ENCODE peak calls at places on chromosomes 5 and 9, in five cellular contexts. O is HCT116, Q is spleen, F is AG10803, B is coronary artery. D is an unnamed sample.
A peak's percentile ranks its signal among the peaks of the same experiment; 100 is the strongest.

GRCh38 chr5:130720355-130720754 is 444.7 kb downstream of the HINT1 start:
- DNase-seq in O (peak; percentile 45), Q (no peak), F (peak; percentile 5), B (no peak), D (no peak)

GRCh38 chr9:129664664-129665007 is 811 bp upstream of the PRRX2 start:
- DNase-seq in O (no peak), Q (no peak), F (no peak), B (no peak), D (no peak)

GRCh38 chr9:16869140-16869903 is 1.1 kb downstream of the BNC2 start:
- DNase-seq in O (no peak), Q (no peak), F (no peak), B (no peak), D (no peak)

GRCh38 chr9:123176230-123176629 is 92.2 kb downstream of the STRBP start:
- DNase-seq in O (no peak), Q (no peak), F (peak; percentile 11), B (no peak), D (no peak)

GRCh38 chr9:9399982-9400381 is 1212.8 kb downstream of the PTPRD start:
- DNase-seq in O (no peak), Q (no peak), F (no peak), B (no peak), D (no peak)

GRCh38 chr5:114305402-114306207 is 56.3 kb upstream of the KCNN2 start:
- DNase-seq in O (no peak), Q (no peak), F (peak; percentile 2), B (no peak), D (no peak)

GRCh38 chr9:122087406-122088200 is 5.5 kb downstream of the TTLL11 start:
- DNase-seq in O (no peak), Q (no peak), F (peak; percentile 78), B (no peak), D (no peak)

GRCh38 chr5:10367586-10367985 is 14.1 kb downstream of the MARCHF6 start:
- DNase-seq in O (no peak), Q (no peak), F (peak; percentile 68), B (no peak), D (no peak)

GRCh38 chr5:141848771-141849370 is 29.3 kb downstream of the PCDH1 start:
- DNase-seq in O (no peak), Q (no peak), F (peak; percentile 28), B (peak; percentile 80), D (no peak)

GRCh38 chr5:96629774-96630173 is 32.4 kb upstream of the CAST start:
- DNase-seq in O (peak; percentile 22), Q (no peak), F (peak; percentile 91), B (no peak), D (no peak)

GRCh38 chr9:101586651-101587050 is 8.1 kb downstream of the PPP3R2 start:
- DNase-seq in O (no peak), Q (no peak), F (no peak), B (no peak), D (no peak)

GRCh38 chr9:115165233-115165632 is 47.3 kb upstream of the TNC start:
- DNase-seq in O (no peak), Q (no peak), F (no peak), B (no peak), D (no peak)

GRCh38 chr5:113119271-113119924 is 142.8 kb downstream of the DCP2 start:
- DNase-seq in O (no peak), Q (no peak), F (peak; percentile 9), B (no peak), D (no peak)

GRCh38 chr5:172104021-172104420 is 84.0 kb downstream of the STK10 start:
- DNase-seq in O (no peak), Q (peak; percentile 76), F (no peak), B (no peak), D (no peak)

DNA sequence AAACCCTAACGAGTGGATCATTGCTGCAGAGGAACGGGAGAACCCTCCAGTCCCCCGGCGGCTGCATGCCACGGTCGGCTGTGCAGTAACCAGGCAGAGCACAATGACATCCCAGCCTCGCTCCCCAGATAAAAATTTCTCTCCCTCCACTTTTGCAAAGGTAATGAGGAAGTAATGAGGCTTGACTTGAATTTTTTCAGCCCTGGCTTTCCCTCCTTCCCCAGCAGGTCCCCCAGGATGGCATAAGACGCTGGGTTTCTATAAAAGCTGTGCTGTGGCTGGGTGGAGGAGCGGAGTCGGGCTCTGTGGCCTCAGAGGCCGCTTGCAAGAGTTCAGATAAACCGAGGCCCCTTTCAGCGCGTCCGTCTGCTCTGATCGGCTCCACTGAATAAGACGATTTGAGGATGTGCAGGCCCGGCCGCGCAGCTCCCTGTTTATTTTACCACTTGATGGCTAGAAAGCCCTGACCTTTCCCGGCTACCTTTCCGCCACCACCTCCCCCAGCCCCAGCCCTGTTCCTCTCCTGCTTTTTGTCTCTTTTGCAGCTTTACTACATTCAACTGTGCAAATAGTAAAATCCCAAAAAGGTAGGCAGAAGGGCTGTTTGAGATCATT is 351.9 kb upstream of the IRX2 start:
- DNase-seq in O (no peak), Q (peak; percentile 49), F (no peak), B (no peak), D (no peak)
- TF ChIP-seq CTCF in O (no peak), Q (no peak), F (no peak), B (no peak), D (no peak)

GRCh38 chr5:116025831-116026230 is 6.4 kb upstream of the ARL14EPL start:
- DNase-seq in O (no peak), Q (no peak), F (no peak), B (no peak), D (no peak)

DNA sequence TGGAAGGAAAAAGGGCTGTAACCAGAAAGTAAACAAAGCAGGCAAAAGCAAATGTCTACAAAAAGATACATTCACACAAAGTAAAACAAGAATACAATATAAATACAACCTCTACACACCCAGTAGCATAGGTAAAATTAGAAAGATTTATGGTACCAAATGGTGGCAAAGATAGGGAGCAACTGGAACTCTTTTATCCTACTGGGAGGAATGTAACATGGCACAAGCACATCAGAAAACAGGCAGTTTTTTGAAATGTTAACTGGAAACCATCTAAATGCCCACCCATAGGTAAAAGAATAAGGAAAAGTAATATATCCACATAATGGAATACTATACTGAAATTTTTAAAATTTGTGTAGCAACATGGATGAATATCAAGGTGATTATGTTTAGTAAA is 8.7 kb upstream of the ARL14EPL start:
- DNase-seq in O (no peak), Q (no peak), F (no peak), B (no peak), D (no peak)
- TF ChIP-seq CTCF in O (peak; percentile 33), Q (no peak), F (peak; percentile 35), B (no peak), D (no peak)

DNA sequence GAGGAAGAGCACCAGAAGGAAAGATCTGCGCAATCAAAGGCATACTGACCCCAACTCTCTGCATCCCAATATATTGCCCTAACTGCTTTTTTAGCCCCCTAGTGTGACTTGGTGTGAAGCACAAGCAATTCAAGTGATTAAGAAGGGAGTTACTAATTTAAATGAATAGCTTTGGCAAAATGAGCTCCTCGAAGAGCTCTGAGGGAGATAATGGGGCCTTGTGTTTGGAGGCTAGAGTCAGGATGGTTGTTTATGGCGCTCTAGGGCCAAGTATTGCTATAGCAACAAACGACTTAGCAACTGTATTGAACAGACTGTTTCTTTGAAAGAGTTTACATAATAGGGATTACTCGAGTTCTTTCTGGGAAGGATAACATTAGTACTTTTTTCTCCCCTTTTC is 11.5 kb upstream of the C5orf58 start:
- DNase-seq in O (no peak), Q (no peak), F (peak; percentile 35), B (no peak), D (no peak)
- TF ChIP-seq CTCF in O (peak; percentile 17), Q (no peak), F (peak; percentile 20), B (no peak), D (no peak)

GRCh38 chr5:23303433-23303832 is 204.0 kb upstream of the PRDM9 start:
- DNase-seq in O (no peak), Q (no peak), F (no peak), B (no peak), D (no peak)
- TF ChIP-seq CTCF in O (no peak), Q (no peak), F (no peak), B (no peak), D (no peak)

GRCh38 chr9:2195211-2195610 is 180.1 kb downstream of the SMARCA2 start:
- DNase-seq in O (no peak), Q (no peak), F (no peak), B (no peak), D (no peak)

GRCh38 chr9:2198956-2199635 is 183.9 kb downstream of the SMARCA2 start:
- DNase-seq in O (no peak), Q (no peak), F (no peak), B (no peak), D (no peak)

GRCh38 chr9:2192356-2192979 is 177.3 kb downstream of the SMARCA2 start:
- DNase-seq in O (no peak), Q (no peak), F (no peak), B (no peak), D (no peak)

DNA sequence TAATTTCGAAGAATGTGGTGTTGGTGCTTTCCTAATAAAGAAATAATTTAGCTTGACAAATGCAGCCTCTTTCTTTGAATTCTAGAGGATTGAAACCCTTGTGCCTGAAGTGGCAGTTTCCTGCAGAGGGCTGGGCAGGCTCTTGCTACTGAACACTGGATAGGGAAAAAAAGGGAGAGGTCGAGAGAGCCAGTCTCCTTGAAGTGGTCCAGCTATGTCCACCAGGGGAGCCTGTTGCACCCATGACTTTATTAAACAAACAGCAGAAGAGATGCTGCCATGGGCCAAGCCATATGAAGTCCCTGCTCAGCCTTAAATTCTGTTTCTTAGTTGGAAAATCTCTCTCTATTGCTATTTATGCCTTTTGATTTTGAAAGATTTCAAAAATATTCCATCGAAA is 178.4 kb downstream of the SMARCA2 start:
- DNase-seq in O (no peak), Q (no peak), F (no peak), B (no peak), D (no peak)
- TF ChIP-seq CTCF in O (peak; percentile 18), Q (no peak), F (no peak), B (no peak), D (no peak)

GRCh38 chr5:35436441-35437057 is 181.1 kb upstream of the SPEF2 start:
- DNase-seq in O (peak; percentile 13), Q (no peak), F (peak; percentile 38), B (no peak), D (no peak)
- TF ChIP-seq CTCF in O (peak; percentile 53), Q (no peak), F (peak; percentile 69), B (peak; percentile 27), D (peak; percentile 49)

GRCh38 chr5:150486402-150487198 is 21.3 kb upstream of the NDST1 start:
- DNase-seq in O (peak; percentile 46), Q (peak; percentile 89), F (peak; percentile 63), B (no peak), D (no peak)

GRCh38 chr5:150488519-150489357 is 19.2 kb upstream of the NDST1 start:
- DNase-seq in O (no peak), Q (no peak), F (peak; percentile 94), B (peak; percentile 95), D (no peak)

GRCh38 chr5:150485770-150486401 is 22.0 kb upstream of the NDST1 start:
- DNase-seq in O (no peak), Q (no peak), F (peak; percentile 62), B (no peak), D (peak; percentile 88)

GRCh38 chr5:150489358-150490295 is 18.3 kb upstream of the NDST1 start:
- DNase-seq in O (no peak), Q (peak; percentile 89), F (peak; percentile 36), B (no peak), D (no peak)

GRCh38 chr5:150487199-150488061 is 20.5 kb upstream of the NDST1 start:
- DNase-seq in O (no peak), Q (peak; percentile 81), F (peak; percentile 69), B (no peak), D (no peak)
- TF ChIP-seq CTCF in O (no peak), Q (no peak), F (peak; percentile 53), B (no peak), D (no peak)

GRCh38 chr5:59496524-59497134 is 396.9 kb downstream of the PDE4D start:
- DNase-seq in O (no peak), Q (peak; percentile 54), F (no peak), B (no peak), D (no peak)
- TF ChIP-seq CTCF in O (peak; percentile 62), Q (no peak), F (peak; percentile 62), B (no peak), D (peak; percentile 43)